ENCODE peak calls at places on chromosomes 5 and 9, in eight cellular contexts. Z is A549, C is mucosa of descending colon, V is lower lobe of right lung, K is tibial nerve, W is BE2C, I is fibroblast of lung, M is uterus. P is an unnamed sample.

GRCh38 chr5:115460476-115460875 is 84.1 kb downstream of the FEM1C start:
- DNase-seq in Z (peak; percentile 27), C (no peak), V (peak; percentile 88), K (no peak), W (no peak), I (peak; percentile 94), M (no peak), P (no peak)

GRCh38 chr5:66367814-66368541 is 223.9 kb downstream of the SREK1 start:
- DNase-seq in Z (no peak), C (no peak), V (no peak), K (no peak), W (no peak), I (no peak), M (no peak), P (no peak)

GRCh38 chr9:9893837-9894236 is 719.0 kb downstream of the PTPRD start:
- DNase-seq in Z (no peak), C (no peak), V (no peak), K (no peak), W (no peak), I (peak; percentile 1), M (no peak), P (no peak)

GRCh38 chr5:37575541-37576489 is 196.7 kb downstream of the WDR70 start:
- DNase-seq in Z (no peak), C (no peak), V (no peak), K (no peak), W (no peak), I (peak; percentile 48), M (no peak), P (no peak)

GRCh38 chr9:128733256-128733655 is 9.3 kb upstream of the ZDHHC12 start:
- DNase-seq in Z (peak; percentile 97), C (peak; percentile 63), V (peak; percentile 72), K (peak; percentile 34), W (peak; percentile 92), I (peak; percentile 80), M (peak; percentile 47), P (no peak)

GRCh38 chr5:151758141-151758429 is 346 bp downstream of the ATOX1 start:
- DNase-seq in Z (peak; percentile 38), C (no peak), V (peak; percentile 54), K (no peak), W (no peak), I (no peak), M (no peak), P (peak; percentile 87)

GRCh38 chr5:36610629-36611028 is 4.2 kb downstream of the SLC1A3 start:
- DNase-seq in Z (no peak), C (no peak), V (no peak), K (no peak), W (no peak), I (no peak), M (no peak), P (no peak)

GRCh38 chr5:101977729-101978345 is 318.2 kb downstream of the SLCO4C1 start:
- DNase-seq in Z (peak; percentile 23), C (no peak), V (no peak), K (no peak), W (peak; percentile 11), I (peak; percentile 52), M (no peak), P (no peak)

GRCh38 chr9:93673844-93674334 is 97.5 kb downstream of the PHF2 start:
- DNase-seq in Z (no peak), C (no peak), V (no peak), K (no peak), W (peak; percentile 13), I (no peak), M (peak; percentile 6), P (no peak)

GRCh38 chr9:15304620-15305019 is 2.4 kb downstream of the TTC39B start:
- DNase-seq in Z (no peak), C (no peak), V (no peak), K (no peak), W (no peak), I (no peak), M (no peak), P (no peak)

GRCh38 chr9:15306068-15306756 is 804 bp downstream of the TTC39B start:
- DNase-seq in Z (no peak), C (peak; percentile 80), V (peak; percentile 88), K (peak; percentile 40), W (peak; percentile 9), I (peak; percentile 53), M (peak; percentile 67), P (peak; percentile 88)

GRCh38 chr9:15306757-15307522 is at the start of gene TTC39B:
- DNase-seq in Z (peak; percentile 74), C (peak; percentile 97), V (peak; percentile 96), K (peak; percentile 89), W (peak; percentile 94), I (peak; percentile 86), M (peak; percentile 96), P (peak; percentile 98)

GRCh38 chr9:15308511-15308910 is 1.5 kb upstream of the TTC39B start:
- DNase-seq in Z (no peak), C (no peak), V (no peak), K (no peak), W (no peak), I (peak; percentile 68), M (no peak), P (no peak)

GRCh38 chr9:15307523-15307841 is 466 bp upstream of the TTC39B start:
- DNase-seq in Z (no peak), C (no peak), V (no peak), K (no peak), W (no peak), I (no peak), M (no peak), P (no peak)
- H3K4me3 ChIP-seq in Z (peak overlapping the region; percentile 91), C (peak overlapping the region; percentile 84), V (peak overlapping the region; percentile 88), K (peak overlapping the region; percentile 91), W (peak overlapping the region; percentile 76), I (peak overlapping the region; percentile 91), M (peak overlapping the region; percentile 84), P (peak overlapping the region; percentile 69)

GRCh38 chr5:150458819-150459557 is 9.4 kb upstream of the RPS14 start:
- DNase-seq in Z (peak; percentile 81), C (peak; percentile 88), V (peak; percentile 88), K (peak; percentile 68), W (peak; percentile 82), I (peak; percentile 48), M (peak; percentile 86), P (peak; percentile 96)

GRCh38 chr5:150457112-150457511 is 7.6 kb upstream of the RPS14 start:
- DNase-seq in Z (no peak), C (no peak), V (no peak), K (no peak), W (no peak), I (no peak), M (no peak), P (no peak)

GRCh38 chr5:150454492-150455229 is 5.1 kb upstream of the RPS14 start:
- DNase-seq in Z (no peak), C (no peak), V (no peak), K (no peak), W (no peak), I (no peak), M (no peak), P (no peak)

GRCh38 chr5:150460781-150461180 is 11.2 kb upstream of the RPS14 start:
- DNase-seq in Z (no peak), C (no peak), V (no peak), K (no peak), W (no peak), I (no peak), M (no peak), P (no peak)

DNA sequence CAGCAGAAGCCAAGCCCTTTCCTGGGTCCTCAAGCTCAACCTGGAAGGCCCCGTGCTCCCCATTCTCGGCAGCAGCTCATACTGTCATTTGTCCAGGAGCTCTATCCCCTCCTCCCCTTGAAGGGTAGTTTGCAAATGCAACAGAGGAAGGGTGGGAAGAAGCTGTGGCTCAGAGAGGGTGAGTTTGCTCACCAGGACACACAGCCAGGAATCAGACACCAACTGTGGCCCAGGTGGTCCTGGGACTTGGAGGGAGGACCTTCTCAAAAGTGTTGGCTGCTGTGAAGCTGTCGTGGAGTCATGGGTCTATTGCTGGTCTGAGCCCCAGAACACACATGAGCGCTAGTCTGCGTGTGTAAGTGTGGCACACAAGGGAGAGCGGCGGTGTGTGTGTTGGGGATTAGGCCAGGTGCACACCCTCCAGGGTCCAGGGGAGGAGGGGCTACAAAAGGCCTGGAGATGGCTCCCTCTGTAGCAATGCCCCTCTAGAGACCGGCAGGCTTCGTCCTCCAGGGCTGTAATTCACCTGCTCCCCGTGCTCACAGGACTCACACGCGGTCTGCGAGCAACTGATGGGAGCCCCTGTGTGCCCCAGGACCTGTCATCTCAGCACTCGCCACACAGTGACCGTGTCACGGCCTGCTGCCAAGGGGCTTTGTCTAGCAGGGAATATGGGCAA is 8.2 kb upstream of the RPS14 start:
- DNase-seq in Z (no peak), C (no peak), V (no peak), K (no peak), W (no peak), I (no peak), M (no peak), P (no peak)
- H3K4me3 ChIP-seq in Z (no peak overlapping the region), C (no peak overlapping the region), V (no peak overlapping the region), K (no peak overlapping the region), W (no peak overlapping the region), I (no peak overlapping the region), M (no peak overlapping the region), P (no peak overlapping the region)

GRCh38 chr9:117413346-117414219 is 1.3 kb downstream of the ASTN2 start:
- DNase-seq in Z (no peak), C (no peak), V (no peak), K (no peak), W (peak; percentile 86), I (no peak), M (no peak), P (no peak)
- H3K4me3 ChIP-seq in Z (peak overlapping the region; percentile 47), C (no peak overlapping the region), V (peak overlapping the region; percentile 40), K (peak overlapping the region; percentile 53), W (peak overlapping the region; percentile 81), I (no peak overlapping the region), M (no peak overlapping the region), P (peak overlapping the region; percentile 15)

GRCh38 chr5:98510111-98510510 is 263.4 kb upstream of the RGMB start:
- DNase-seq in Z (no peak), C (no peak), V (no peak), K (no peak), W (no peak), I (peak; percentile 20), M (no peak), P (no peak)
- H3K4me3 ChIP-seq in Z (no peak overlapping the region), C (no peak overlapping the region), V (no peak overlapping the region), K (no peak overlapping the region), W (no peak overlapping the region), I (no peak overlapping the region), M (no peak overlapping the region), P (no peak overlapping the region)

GRCh38 chr9:68706579-68707201 is 1.6 kb downstream of the PIP5K1B start:
- DNase-seq in Z (no peak), C (no peak), V (no peak), K (no peak), W (no peak), I (no peak), M (no peak), P (no peak)
- H3K4me3 ChIP-seq in Z (no peak overlapping the region), C (peak overlapping the region; percentile 58), V (peak overlapping the region; percentile 73), K (peak overlapping the region; percentile 64), W (no peak overlapping the region), I (no peak overlapping the region), M (peak overlapping the region; percentile 60), P (peak overlapping the region; percentile 77)

DNA sequence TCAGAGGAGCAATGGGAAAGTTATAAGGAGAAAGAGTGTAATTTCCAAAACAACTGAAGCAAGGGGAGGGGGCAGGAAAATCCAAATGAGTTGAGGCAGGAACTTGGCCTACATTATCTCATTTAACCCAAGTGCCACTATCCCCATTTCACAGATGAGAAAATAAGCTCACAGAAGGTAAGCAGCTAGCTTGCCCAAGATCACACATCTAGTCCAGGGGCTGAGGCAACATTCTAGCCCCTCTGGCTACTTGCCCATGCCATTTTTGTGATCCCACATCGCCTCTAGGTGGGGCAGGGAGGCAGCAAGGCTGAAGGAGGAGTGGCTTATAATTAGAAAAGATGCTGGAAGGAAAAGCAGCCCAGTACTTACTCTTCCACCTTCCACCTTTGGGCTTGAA is 2.6 kb upstream of the PSIP1 start:
- DNase-seq in Z (peak; percentile 21), C (no peak), V (no peak), K (no peak), W (peak; percentile 23), I (no peak), M (no peak), P (no peak)
- H3K4me3 ChIP-seq in Z (no peak overlapping the region), C (no peak overlapping the region), V (no peak overlapping the region), K (no peak overlapping the region), W (no peak overlapping the region), I (no peak overlapping the region), M (no peak overlapping the region), P (no peak overlapping the region)

P was measured in spleen.